ENCODE peak calls at places on chromosome 21, in nine cellular contexts. Y is GM20000; T is stromal cell of bone marrow; N is AG04450; G is PC-9; Z is pancreas; H is mesenchymal stem cell; E is activated CD4-positive, CD25-positive, alpha-beta regulatory T cell; U is chondrocyte. C is an unnamed sample.

GRCh38 chr21:21463456-21463855 is 465.2 kb downstream of the NCAM2 start:
- DNase-seq in Y (no peak), T (no peak), N (no peak), G (no peak), Z (no peak), H (no peak), E (no peak), U (no peak), C (no peak)

GRCh38 chr21:32829504-32829903 is 57.9 kb upstream of the PAXBP1 start:
- DNase-seq in Y (no peak), T (no peak), N (no peak), G (no peak), Z (no peak), H (no peak), E (no peak), U (no peak), C (no peak)

GRCh38 chr21:36744560-36745231 is 45.8 kb downstream of the SIM2 start:
- DNase-seq in Y (no peak), T (no peak), N (no peak), G (no peak), Z (no peak), H (no peak), E (no peak), U (no peak), C (no peak)

GRCh38 chr21:33684923-33685560 is 42.7 kb downstream of the ITSN1 start:
- DNase-seq in Y (no peak), T (no peak), N (no peak), G (no peak), Z (no peak), H (peak), E (no peak), U (no peak), C (no peak)

GRCh38 chr21:16815228-16815627 is 697.6 kb upstream of the CXADR start:
- DNase-seq in Y (no peak), T (no peak), N (no peak), G (no peak), Z (no peak), H (peak), E (no peak), U (no peak), C (no peak)

GRCh38 chr21:26966978-26967913 is at the start of gene ADAMTS5:
- DNase-seq in Y (no peak), T (peak), N (no peak), G (no peak), Z (peak), H (peak), E (no peak), U (peak), C (peak)

GRCh38 chr21:31926498-31926897 is 53.7 kb downstream of the HUNK start:
- DNase-seq in Y (no peak), T (no peak), N (no peak), G (no peak), Z (no peak), H (no peak), E (no peak), U (no peak), C (peak)

GRCh38 chr21:32021319-32022027 is 148.7 kb downstream of the HUNK start:
- DNase-seq in Y (no peak), T (no peak), N (no peak), G (no peak), Z (peak), H (no peak), E (no peak), U (no peak), C (no peak)

GRCh38 chr21:18460979-18461378 is 57.4 kb upstream of the TMPRSS15 start:
- DNase-seq in Y (no peak), T (no peak), N (no peak), G (no peak), Z (no peak), H (no peak), E (no peak), U (no peak), C (no peak)

GRCh38 chr21:45637883-45638282 is 5.6 kb upstream of the PCBP3 start:
- DNase-seq in Y (no peak), T (no peak), N (no peak), G (no peak), Z (no peak), H (no peak), E (no peak), U (no peak), C (peak)

GRCh38 chr21:45970674-45971486 is 10.7 kb upstream of the COL6A1 start:
- DNase-seq in Y (peak), T (no peak), N (no peak), G (peak), Z (peak), H (peak), E (peak), U (no peak), C (peak)